ENCODE peak calls at places on chromosome 6, in four cellular contexts. X, N, H and W are unnamed samples.

GRCh38 chr6:44045672-44046015 is 81.6 kb downstream of the MRPL14 start:
- DNase-seq in X (no peak), N (no peak), H (peak), W (peak)

GRCh38 chr6:145755682-145756081 is 20.4 kb upstream of the EPM2A start:
- DNase-seq in X (no peak), N (no peak), H (no peak), W (no peak)

GRCh38 chr6:68025764-68026163 is 609.3 kb upstream of the ADGRB3 start:
- DNase-seq in X (no peak), N (no peak), H (no peak), W (no peak)

GRCh38 chr6:111238464-111239119 is 151.3 kb downstream of the SLC16A10 start:
- DNase-seq in X (no peak), N (no peak), H (no peak), W (no peak)

GRCh38 chr6:90072501-90072900 is 178.2 kb downstream of the GJA10 start:
- DNase-seq in X (no peak), N (no peak), H (no peak), W (no peak)

GRCh38 chr6:53282741-53283140 is 66.0 kb downstream of the ELOVL5 start:
- DNase-seq in X (no peak), N (no peak), H (no peak), W (no peak)

GRCh38 chr6:42095066-42095465 is 44.7 kb downstream of the TAF8 start:
- DNase-seq in X (no peak), N (no peak), H (no peak), W (no peak)

GRCh38 chr6:167450631-167451030 is 125.7 kb downstream of the TTLL2 start:
- DNase-seq in X (no peak), N (peak), H (no peak), W (no peak)

GRCh38 chr6:15522856-15523529 is 139.8 kb downstream of the DTNBP1 start:
- DNase-seq in X (no peak), N (no peak), H (no peak), W (no peak)

GRCh38 chr6:97870273-97870672 is 587.3 kb upstream of the MMS22L start:
- DNase-seq in X (no peak), N (no peak), H (no peak), W (no peak)

GRCh38 chr6:113352029-113352801 is 504.9 kb upstream of the MARCKS start:
- DNase-seq in X (peak), N (peak), H (no peak), W (no peak)

GRCh38 chr6:27867051-27867940 is 44.9 kb downstream of the OR2B2 start:
- DNase-seq in X (no peak), N (peak), H (peak), W (peak)

GRCh38 chr6:30990422-30991086 is 7.0 kb downstream of the MUC21 start:
- DNase-seq in X (no peak), N (no peak), H (no peak), W (no peak)

GRCh38 chr6:39091163-39091562 is 23.8 kb downstream of the SAYSD1 start:
- DNase-seq in X (no peak), N (no peak), H (no peak), W (no peak)

GRCh38 chr6:156175971-156176421 is 601.2 kb upstream of the ARID1B start:
- DNase-seq in X (peak), N (peak), H (peak), W (peak)

GRCh38 chr6:24489881-24490280 is 503 bp upstream of the GPLD1 start:
- DNase-seq in X (no peak), N (no peak), H (no peak), W (no peak)

GRCh38 chr6:7052441-7052936 is 55.3 kb upstream of the RREB1 start:
- DNase-seq in X (no peak), N (peak), H (peak), W (peak)

GRCh38 chr6:161536141-161536735 is 262.4 kb upstream of the AGPAT4 start:
- DNase-seq in X (no peak), N (no peak), H (no peak), W (no peak)

GRCh38 chr6:68716605-68717004 is 81.5 kb downstream of the ADGRB3 start:
- DNase-seq in X (no peak), N (no peak), H (no peak), W (no peak)

GRCh38 chr6:21601341-21601740 is 7.8 kb downstream of the SOX4 start:
- DNase-seq in X (no peak), N (no peak), H (no peak), W (no peak)

GRCh38 chr6:2094637-2095036 is 150.8 kb downstream of the GMDS start:
- DNase-seq in X (no peak), N (no peak), H (no peak), W (no peak)

GRCh38 chr6:35984701-35985100 is 39.7 kb downstream of the SLC26A8 start:
- DNase-seq in X (no peak), N (no peak), H (no peak), W (no peak)

GRCh38 chr6:34602318-34603111 is 46.4 kb upstream of the SPDEF start:
- DNase-seq in X (peak), N (peak), H (no peak), W (no peak)

GRCh38 chr6:109441069-109441816 is 719 bp downstream of the SMPD2 start:
- DNase-seq in X (peak), N (peak), H (peak), W (peak)

GRCh38 chr6:87333033-87333432 is 4.0 kb upstream of the GJB7 start:
- DNase-seq in X (no peak), N (no peak), H (no peak), W (no peak)

GRCh38 chr6:119079288-119079809 is 885 bp upstream of the FAM184A start:
- DNase-seq in X (no peak), N (no peak), H (no peak), W (no peak)

GRCh38 chr6:32108094-32108627 is 977 bp downstream of the TNXB start:
- DNase-seq in X (no peak), N (peak), H (peak), W (no peak)

GRCh38 chr6:6178795-6179194 is 141.7 kb downstream of the F13A1 start:
- DNase-seq in X (no peak), N (no peak), H (no peak), W (no peak)

GRCh38 chr6:111846511-111847409 is 26.5 kb downstream of the FYN start:
- DNase-seq in X (no peak), N (no peak), H (peak), W (no peak)

GRCh38 chr6:138692978-138693909 is 80.3 kb upstream of the CCDC28A start:
- DNase-seq in X (peak), N (peak), H (peak), W (peak)

GRCh38 chr6:101296184-101296583 is 97.3 kb upstream of the GRIK2 start:
- DNase-seq in X (no peak), N (no peak), H (no peak), W (no peak)

GRCh38 chr6:147170269-147170668 is 33.9 kb upstream of the STXBP5 start:
- DNase-seq in X (no peak), N (no peak), H (no peak), W (no peak)

GRCh38 chr6:108945686-108946158 is 97.5 kb downstream of the ARMC2 start:
- DNase-seq in X (no peak), N (no peak), H (peak), W (peak)

GRCh38 chr6:134436950-134437349 is 119.0 kb upstream of the SGK1 start:
- DNase-seq in X (no peak), N (no peak), H (no peak), W (no peak)

GRCh38 chr6:47247227-47247797 is 62.4 kb downstream of the TNFRSF21 start:
- DNase-seq in X (no peak), N (no peak), H (no peak), W (no peak)

GRCh38 chr6:16129623-16130243 is 847 bp downstream of the MYLIP start:
- DNase-seq in X (peak), N (peak), H (peak), W (peak)

GRCh38 chr6:6910734-6911295 is 196.9 kb upstream of the RREB1 start:
- DNase-seq in X (no peak), N (no peak), H (no peak), W (no peak)

GRCh38 chr6:107673076-107673494 is 151.0 kb downstream of the SCML4 start:
- DNase-seq in X (no peak), N (no peak), H (peak), W (no peak)

GRCh38 chr6:116074732-116075387 is 14.2 kb upstream of the FRK start:
- DNase-seq in X (no peak), N (no peak), H (no peak), W (no peak)

DNA sequence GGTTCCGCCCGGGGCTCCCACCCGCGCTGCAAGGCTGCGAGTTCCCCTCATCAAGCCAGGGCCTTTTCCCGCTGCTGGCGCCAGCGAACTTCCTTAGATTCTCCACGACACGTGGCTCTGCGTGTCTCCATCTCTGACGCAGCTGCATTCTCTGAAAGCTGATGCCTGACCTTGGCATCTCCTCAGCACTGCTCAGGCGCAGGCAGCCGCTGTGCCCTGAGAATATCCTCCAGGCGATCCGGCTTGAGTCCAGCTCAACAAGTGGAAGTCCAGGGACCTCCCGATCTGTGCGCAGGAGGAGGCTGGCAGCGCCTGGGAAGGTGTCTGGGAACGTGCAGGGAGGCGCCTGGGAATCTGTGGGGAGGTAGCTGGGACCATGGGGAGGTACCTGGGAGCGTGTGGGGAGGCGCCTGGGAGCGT is 171.2 kb upstream of the THBS2 start:
- DNase-seq in X (no peak), N (no peak), H (no peak), W (no peak)
- H3K4me3 ChIP-seq in X (no peak), N (no peak), H (peak), W (no peak)

GRCh38 chr6:163710552-163710951 is 296.0 kb downstream of the QKI start:
- DNase-seq in X (no peak), N (no peak), H (no peak), W (no peak)

GRCh38 chr6:163712981-163713380 is 298.5 kb downstream of the QKI start:
- DNase-seq in X (no peak), N (no peak), H (no peak), W (no peak)

GRCh38 chr6:163712569-163712966 is 298.1 kb downstream of the QKI start:
- DNase-seq in X (no peak), N (no peak), H (no peak), W (no peak)

GRCh38 chr6:163711071-163711470 is 296.6 kb downstream of the QKI start:
- DNase-seq in X (no peak), N (no peak), H (no peak), W (no peak)

GRCh38 chr6:163711615-163712568 is 297.4 kb downstream of the QKI start:
- DNase-seq in X (peak), N (peak), H (peak), W (peak)
- H3K4me3 ChIP-seq in X (no peak), N (no peak), H (no peak), W (no peak)

DNA sequence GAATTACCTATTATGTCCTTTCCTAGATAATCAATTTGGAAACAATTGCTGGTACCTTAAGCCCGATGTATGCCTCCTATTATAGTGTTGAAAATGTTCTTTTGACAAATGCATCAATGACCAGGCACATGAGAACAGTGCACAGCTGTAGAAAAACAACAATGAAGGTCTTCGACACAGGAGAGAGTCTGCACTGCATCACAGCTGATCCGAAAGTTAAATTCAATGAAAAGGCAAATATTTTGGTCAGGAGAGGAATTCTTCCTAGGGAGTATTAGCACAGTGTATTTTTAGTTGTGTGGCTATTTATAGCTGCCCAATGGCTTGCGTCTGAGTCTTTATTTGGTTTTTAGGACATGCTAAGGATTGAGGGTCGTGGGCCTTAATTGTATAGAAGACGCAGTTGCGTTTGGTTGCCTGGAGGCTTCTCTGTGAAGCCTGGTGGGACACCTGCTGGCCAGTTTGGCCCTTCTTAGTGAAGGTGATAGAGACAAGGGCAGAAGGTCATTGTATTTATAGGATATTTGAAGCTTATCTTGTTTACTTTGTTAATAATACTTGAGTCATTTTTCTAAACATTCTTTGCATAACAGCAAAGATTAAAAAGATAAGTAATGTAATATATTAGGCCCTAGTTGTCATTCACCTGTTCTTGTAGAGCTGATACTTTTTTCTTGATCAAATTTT is 72.3 kb downstream of the CDYL start:
- DNase-seq in X (no peak), N (no peak), H (no peak), W (no peak)
- H3K4me3 ChIP-seq in X (no peak), N (no peak), H (no peak), W (no peak)

GRCh38 chr6:13927203-13927602 is 2.5 kb downstream of the RNF182 start:
- DNase-seq in X (peak), N (no peak), H (no peak), W (no peak)

GRCh38 chr6:13924146-13924948 is 405 bp upstream of the RNF182 start:
- DNase-seq in X (peak), N (no peak), H (peak), W (peak)

GRCh38 chr6:13923527-13924145 is 1.1 kb upstream of the RNF182 start:
- DNase-seq in X (peak), N (no peak), H (no peak), W (no peak)

GRCh38 chr6:13926378-13926777 is 1.6 kb downstream of the RNF182 start:
- DNase-seq in X (no peak), N (no peak), H (no peak), W (no peak)

DNA sequence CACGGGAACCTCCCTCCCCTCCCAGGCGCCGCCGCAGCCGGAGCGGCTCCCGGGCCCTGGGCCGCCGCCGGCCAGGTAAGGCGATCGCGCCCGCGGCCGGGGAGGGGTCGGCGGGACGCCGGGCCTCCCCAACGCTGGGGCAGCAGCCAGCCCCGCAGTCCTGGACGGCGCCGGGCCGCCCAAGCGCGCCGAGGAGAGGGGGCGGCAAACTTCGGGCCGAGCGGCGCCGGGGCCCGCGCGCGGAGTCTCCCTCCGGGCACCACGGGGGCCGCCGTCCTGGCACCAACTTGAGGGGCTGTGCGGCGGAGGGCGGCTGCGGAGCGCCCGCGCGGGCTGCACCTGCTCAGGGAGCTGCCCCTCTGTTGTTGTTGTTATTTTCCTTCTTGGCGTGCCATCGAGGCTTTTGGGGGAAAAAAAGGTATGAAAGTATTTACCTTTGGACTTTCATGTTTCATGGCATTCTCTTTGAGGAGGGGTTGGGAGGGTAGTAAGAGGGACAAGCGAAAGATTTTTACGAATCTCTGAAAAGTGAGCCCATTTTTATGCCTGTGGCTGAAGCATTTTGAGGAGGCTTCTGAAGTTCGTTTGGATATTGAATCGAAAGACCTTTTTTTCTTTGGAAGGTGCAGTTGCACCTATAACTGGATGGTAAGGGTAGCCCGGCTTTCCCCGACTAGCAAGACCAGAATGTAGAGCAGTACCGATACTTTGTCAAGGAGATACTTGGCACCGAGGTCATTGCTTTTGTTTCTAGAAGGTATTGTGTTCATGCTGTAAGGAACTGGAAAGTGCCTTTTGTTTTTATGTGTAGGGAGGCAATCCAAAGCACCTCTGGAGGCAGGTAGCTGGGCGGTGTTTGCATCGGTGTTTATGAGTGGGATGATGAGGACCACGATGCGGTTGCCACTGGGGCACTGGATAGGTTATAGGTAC is at the start of gene RNF182:
- DNase-seq in X (no peak), N (peak), H (no peak), W (no peak)
- H3K4me3 ChIP-seq in X (peak), N (peak), H (peak), W (peak)